ENCODE peak calls at places on chromosomes 11 and 22, in ten cellular contexts. R, X, E, U, I, H, P, A, Q and C are unnamed samples.

GRCh38 chr11:115317428-115318185 is 186.6 kb downstream of the CADM1 start:
- DNase-seq in E (no peak), Q (no peak), U (peak), R (no peak), X (no peak), H (no peak), A (peak), I (no peak), P (no peak), C (no peak)

GRCh38 chr11:48063424-48063978 is 83.1 kb downstream of the PTPRJ start:
- DNase-seq in X (no peak), E (peak), Q (peak), A (peak), R (no peak), U (peak), I (peak), H (peak), P (no peak), C (peak)

GRCh38 chr11:126282361-126282741 is 542 bp upstream of the TIRAP start:
- DNase-seq in Q (no peak), X (peak), E (peak), U (peak), I (no peak), A (peak), H (peak), P (peak), R (no peak), C (peak)

GRCh38 chr22:20552450-20552894 is 45.1 kb downstream of the MED15 start:
- DNase-seq in E (peak), H (peak), R (no peak), P (peak), A (peak), U (peak), Q (no peak), I (no peak), X (no peak), C (peak)

GRCh38 chr22:31561238-31561887 is 65.0 kb downstream of the SFI1 start:
- DNase-seq in I (peak), R (no peak), U (peak), E (peak), Q (peak), A (peak), H (peak), P (peak), X (peak), C (peak)

GRCh38 chr11:15278129-15278528 is 163.4 kb downstream of the INSC start:
- DNase-seq in H (no peak), E (peak), P (no peak), U (peak), A (no peak), X (no peak), R (no peak), I (no peak), Q (no peak), C (peak)

GRCh38 chr11:31702966-31703365 is 108.2 kb downstream of the PAX6 start:
- DNase-seq in Q (peak), I (no peak), P (no peak), A (peak), E (peak), R (no peak), H (no peak), X (peak), U (peak), C (peak)

GRCh38 chr11:14645247-14645912 is 1.8 kb downstream of the PDE3B start:
- DNase-seq in H (no peak), U (peak), X (peak), I (no peak), A (no peak), R (no peak), P (no peak), E (peak), Q (peak), C (peak)

GRCh38 chr11:57616595-57616994 is 19.1 kb downstream of the SERPING1 start:
- DNase-seq in E (no peak), U (no peak), I (no peak), X (no peak), H (no peak), R (no peak), P (no peak), A (no peak), Q (no peak), C (no peak)

GRCh38 chr11:2576536-2576935 is 123.3 kb downstream of the KCNQ1OT1 start:
- DNase-seq in P (peak), E (no peak), U (no peak), A (no peak), X (no peak), Q (no peak), I (no peak), R (no peak), H (peak), C (no peak)

GRCh38 chr11:2927851-2928604 is 1.2 kb downstream of the PHLDA2 start:
- DNase-seq in U (peak), H (peak), I (peak), X (peak), E (peak), Q (peak), P (no peak), A (peak), R (no peak), C (peak)

GRCh38 chr22:29883045-29883830 is at the start of gene MTMR3:
- DNase-seq in E (peak), I (peak), H (peak), X (peak), U (peak), P (peak), Q (peak), A (peak), R (peak), C (peak)

GRCh38 chr11:16997624-16998023 is 16.6 kb downstream of the PLEKHA7 start:
- DNase-seq in A (no peak), I (no peak), Q (no peak), P (no peak), R (no peak), E (no peak), H (no peak), U (no peak), X (no peak), C (no peak)

GRCh38 chr22:38176170-38176741 is 5.4 kb downstream of the PLA2G6 start:
- DNase-seq in X (peak), Q (no peak), U (peak), H (peak), E (peak), R (no peak), P (no peak), I (peak), A (no peak), C (peak)

GRCh38 chr11:126333142-126333541 is 22.3 kb upstream of the ST3GAL4 start:
- DNase-seq in I (no peak), Q (no peak), U (no peak), P (no peak), A (no peak), R (no peak), E (no peak), X (peak), H (no peak), C (no peak)

GRCh38 chr11:72511393-72512047 is 77.2 kb upstream of the CLPB start:
- DNase-seq in H (no peak), X (no peak), P (no peak), E (no peak), U (no peak), R (no peak), Q (no peak), I (no peak), A (no peak), C (peak)

GRCh38 chr11:44624761-44625221 is 59.3 kb downstream of the CD82 start:
- DNase-seq in E (no peak), R (no peak), I (no peak), P (peak), X (no peak), U (no peak), A (no peak), Q (no peak), H (peak), C (no peak)

GRCh38 chr11:85769758-85770157 is 41.2 kb downstream of the SYTL2 start:
- DNase-seq in A (no peak), P (no peak), E (no peak), H (no peak), Q (no peak), I (no peak), U (no peak), R (no peak), X (no peak), C (no peak)

GRCh38 chr11:118628432-118628831 is 21.0 kb downstream of the PHLDB1 start:
- DNase-seq in A (no peak), U (no peak), P (no peak), H (no peak), E (no peak), R (no peak), Q (no peak), I (no peak), X (no peak), C (no peak)

GRCh38 chr11:7575841-7576451 is 62.1 kb downstream of the PPFIBP2 start:
- DNase-seq in Q (no peak), E (no peak), U (peak), H (no peak), R (no peak), I (peak), X (peak), A (peak), P (no peak), C (no peak)

GRCh38 chr11:34653851-34654490 is 33.1 kb downstream of the EHF start:
- DNase-seq in P (no peak), A (peak), Q (peak), I (peak), E (peak), X (peak), H (no peak), R (no peak), U (peak), C (peak)

GRCh38 chr11:117121176-117121575 is 22.9 kb upstream of the PAFAH1B2 start:
- DNase-seq in Q (no peak), I (no peak), U (peak), R (no peak), P (no peak), E (peak), X (no peak), A (no peak), H (no peak), C (no peak)

GRCh38 chr11:17793642-17794170 is 59.1 kb downstream of the KCNC1 start:
- DNase-seq in E (no peak), U (no peak), Q (no peak), R (no peak), I (no peak), P (no peak), H (peak), A (no peak), X (no peak), C (no peak)

GRCh38 chr11:94740975-94741707 is 27.0 kb upstream of the AMOTL1 start:
- DNase-seq in I (peak), P (peak), R (no peak), Q (peak), A (peak), X (peak), U (peak), E (peak), H (peak), C (peak)

GRCh38 chr11:2827256-2827655 is 58.3 kb downstream of the CDKN1C start:
- DNase-seq in H (peak), U (no peak), A (no peak), Q (no peak), R (no peak), P (no peak), E (no peak), X (no peak), I (no peak), C (peak)

GRCh38 chr11:68881320-68881719 is 22.3 kb downstream of the MRPL21 start:
- DNase-seq in E (no peak), X (no peak), A (no peak), I (no peak), R (no peak), P (no peak), U (no peak), H (peak), Q (no peak), C (no peak)